ENCODE peak calls at places on chromosomes 5 and 9, in seven cellular contexts. One of them, this sample, is unnamed.

GRCh38 chr5:9348296-9348996 is 197.4 kb downstream of the SEMA5A start:
- DNase-seq in heart left ventricle: no peak
- DNase-seq in spleen: no peak
- DNase-seq in left lung: no peak
- DNase-seq in WTC11: no peak
- DNase-seq in tibial artery: no peak
- DNase-seq in activated T-cell treated with anti-CD3 and anti-CD28 coated beads, Interleukin-2, amount 50 U/mL, for 1 hour: no peak
- DNase-seq in this sample: no peak

GRCh38 chr5:21212026-21212425 is 1224.0 kb upstream of the CDH18 start:
- DNase-seq in heart left ventricle: no peak
- DNase-seq in spleen: no peak
- DNase-seq in left lung: no peak
- DNase-seq in WTC11: no peak
- DNase-seq in tibial artery: no peak
- DNase-seq in activated T-cell treated with anti-CD3 and anti-CD28 coated beads, Interleukin-2, amount 50 U/mL, for 1 hour: no peak
- DNase-seq in this sample: no peak

GRCh38 chr5:151234476-151235238 is 10.8 kb upstream of the CCDC69 start:
- DNase-seq in heart left ventricle: peak
- DNase-seq in spleen: peak
- DNase-seq in left lung: peak
- DNase-seq in WTC11: no peak
- DNase-seq in tibial artery: peak
- DNase-seq in activated T-cell treated with anti-CD3 and anti-CD28 coated beads, Interleukin-2, amount 50 U/mL, for 1 hour: peak
- DNase-seq in this sample: no peak

GRCh38 chr5:139638090-139638735 is 9.9 kb upstream of the CXXC5 start:
- DNase-seq in heart left ventricle: peak
- DNase-seq in spleen: peak
- DNase-seq in left lung: peak
- DNase-seq in WTC11: peak
- DNase-seq in tibial artery: peak
- DNase-seq in activated T-cell treated with anti-CD3 and anti-CD28 coated beads, Interleukin-2, amount 50 U/mL, for 1 hour: no peak
- DNase-seq in this sample: no peak

GRCh38 chr5:75756991-75757390 is 39.8 kb upstream of the POC5 start:
- DNase-seq in heart left ventricle: no peak
- DNase-seq in spleen: no peak
- DNase-seq in left lung: no peak
- DNase-seq in WTC11: no peak
- DNase-seq in tibial artery: no peak
- DNase-seq in activated T-cell treated with anti-CD3 and anti-CD28 coated beads, Interleukin-2, amount 50 U/mL, for 1 hour: no peak
- DNase-seq in this sample: no peak

GRCh38 chr9:21677834-21678233 is 124.6 kb upstream of the MTAP start:
- DNase-seq in heart left ventricle: no peak
- DNase-seq in spleen: no peak
- DNase-seq in left lung: no peak
- DNase-seq in WTC11: no peak
- DNase-seq in tibial artery: no peak
- DNase-seq in activated T-cell treated with anti-CD3 and anti-CD28 coated beads, Interleukin-2, amount 50 U/mL, for 1 hour: no peak
- DNase-seq in this sample: no peak

GRCh38 chr5:124888050-124888506 is 141.6 kb upstream of the ZNF608 start:
- DNase-seq in heart left ventricle: no peak
- DNase-seq in spleen: no peak
- DNase-seq in left lung: no peak
- DNase-seq in WTC11: peak
- DNase-seq in tibial artery: no peak
- DNase-seq in activated T-cell treated with anti-CD3 and anti-CD28 coated beads, Interleukin-2, amount 50 U/mL, for 1 hour: no peak
- DNase-seq in this sample: no peak

GRCh38 chr9:95411211-95411892 is 93.8 kb upstream of the FANCC start:
- DNase-seq in heart left ventricle: no peak
- DNase-seq in spleen: no peak
- DNase-seq in left lung: no peak
- DNase-seq in WTC11: no peak
- DNase-seq in tibial artery: no peak
- DNase-seq in activated T-cell treated with anti-CD3 and anti-CD28 coated beads, Interleukin-2, amount 50 U/mL, for 1 hour: no peak
- DNase-seq in this sample: no peak

GRCh38 chr5:109987355-109987754 is 297.6 kb downstream of the MAN2A1 start:
- DNase-seq in heart left ventricle: no peak
- DNase-seq in spleen: no peak
- DNase-seq in left lung: no peak
- DNase-seq in WTC11: no peak
- DNase-seq in tibial artery: no peak
- DNase-seq in activated T-cell treated with anti-CD3 and anti-CD28 coated beads, Interleukin-2, amount 50 U/mL, for 1 hour: no peak
- DNase-seq in this sample: no peak

GRCh38 chr5:116572375-116573278 is 2.0 kb downstream of the SEMA6A start:
- DNase-seq in heart left ventricle: peak
- DNase-seq in spleen: peak
- DNase-seq in left lung: no peak
- DNase-seq in WTC11: peak
- DNase-seq in tibial artery: peak
- DNase-seq in activated T-cell treated with anti-CD3 and anti-CD28 coated beads, Interleukin-2, amount 50 U/mL, for 1 hour: no peak
- DNase-seq in this sample: no peak

GRCh38 chr9:76516350-76516749 is 57.4 kb downstream of the GCNT1 start:
- DNase-seq in heart left ventricle: no peak
- DNase-seq in spleen: no peak
- DNase-seq in left lung: no peak
- DNase-seq in WTC11: no peak
- DNase-seq in tibial artery: no peak
- DNase-seq in activated T-cell treated with anti-CD3 and anti-CD28 coated beads, Interleukin-2, amount 50 U/mL, for 1 hour: no peak
- DNase-seq in this sample: no peak

GRCh38 chr5:110027527-110028322 is 338.0 kb downstream of the MAN2A1 start:
- DNase-seq in heart left ventricle: no peak
- DNase-seq in spleen: no peak
- DNase-seq in left lung: no peak
- DNase-seq in WTC11: no peak
- DNase-seq in tibial artery: no peak
- DNase-seq in activated T-cell treated with anti-CD3 and anti-CD28 coated beads, Interleukin-2, amount 50 U/mL, for 1 hour: no peak
- DNase-seq in this sample: no peak

GRCh38 chr9:132788378-132788777 is 89.7 kb downstream of the AK8 start:
- DNase-seq in heart left ventricle: no peak
- DNase-seq in spleen: no peak
- DNase-seq in left lung: no peak
- DNase-seq in WTC11: no peak
- DNase-seq in tibial artery: no peak
- DNase-seq in activated T-cell treated with anti-CD3 and anti-CD28 coated beads, Interleukin-2, amount 50 U/mL, for 1 hour: no peak
- DNase-seq in this sample: no peak

GRCh38 chr9:92294297-92294676 is 790 bp upstream of the IARS1 start:
- DNase-seq in heart left ventricle: no peak
- DNase-seq in spleen: peak
- DNase-seq in left lung: no peak
- DNase-seq in WTC11: no peak
- DNase-seq in tibial artery: no peak
- DNase-seq in activated T-cell treated with anti-CD3 and anti-CD28 coated beads, Interleukin-2, amount 50 U/mL, for 1 hour: peak
- DNase-seq in this sample: no peak

GRCh38 chr9:127912296-127912695 is 4.5 kb downstream of the ST6GALNAC4 start:
- DNase-seq in heart left ventricle: no peak
- DNase-seq in spleen: no peak
- DNase-seq in left lung: no peak
- DNase-seq in WTC11: no peak
- DNase-seq in tibial artery: no peak
- DNase-seq in activated T-cell treated with anti-CD3 and anti-CD28 coated beads, Interleukin-2, amount 50 U/mL, for 1 hour: no peak
- DNase-seq in this sample: no peak

GRCh38 chr5:31334061-31334700 is 140.7 kb downstream of the CDH6 start:
- DNase-seq in heart left ventricle: no peak
- DNase-seq in spleen: no peak
- DNase-seq in left lung: no peak
- DNase-seq in WTC11: no peak
- DNase-seq in tibial artery: no peak
- DNase-seq in activated T-cell treated with anti-CD3 and anti-CD28 coated beads, Interleukin-2, amount 50 U/mL, for 1 hour: no peak
- DNase-seq in this sample: no peak

GRCh38 chr9:83047839-83048775 is 14.8 kb downstream of the RASEF start:
- DNase-seq in heart left ventricle: peak
- DNase-seq in spleen: no peak
- DNase-seq in left lung: peak
- DNase-seq in WTC11: no peak
- DNase-seq in tibial artery: no peak
- DNase-seq in activated T-cell treated with anti-CD3 and anti-CD28 coated beads, Interleukin-2, amount 50 U/mL, for 1 hour: no peak
- DNase-seq in this sample: no peak

This sample was measured in iPS DF 6.9.